ENCODE peak calls at places on chromosomes 6 and 20, in nine cellular contexts. D, F, O, S, B, I, R, V and Q are unnamed samples.

GRCh38 chr6:32815115-32815514 is 1.7 kb downstream of the HLA-DOB start:
- DNase-seq in V (no peak), F (no peak), S (no peak), I (no peak), D (no peak), B (no peak), R (no peak), O (no peak), Q (no peak)

GRCh38 chr20:4091332-4092135 is 76.2 kb upstream of the RNF24 start:
- DNase-seq in D (peak; percentile 39), F (peak; percentile 62), V (peak; percentile 14), R (peak; percentile 5), I (no peak), B (peak; percentile 63), S (peak; percentile 62), O (no peak), Q (peak; percentile 43)

GRCh38 chr6:54595844-54596243 is 250.7 kb upstream of the FAM83B start:
- DNase-seq in B (no peak), O (no peak), F (no peak), I (no peak), S (no peak), D (peak; percentile 52), V (no peak), R (no peak), Q (no peak)

GRCh38 chr20:51487076-51487475 is 55.4 kb downstream of the NFATC2 start:
- DNase-seq in F (no peak), B (no peak), S (no peak), D (no peak), O (no peak), R (no peak), I (no peak), V (no peak), Q (no peak)

GRCh38 chr6:15444881-15445280 is 199.0 kb downstream of the JARID2 start:
- DNase-seq in F (no peak), I (no peak), R (peak; percentile 69), D (no peak), S (peak; percentile 59), B (no peak), O (no peak), V (peak; percentile 8), Q (peak; percentile 62)

GRCh38 chr20:36043447-36043846 is 75.1 kb downstream of the CNBD2 start:
- DNase-seq in V (no peak), O (no peak), B (no peak), S (no peak), F (no peak), I (no peak), R (no peak), D (no peak), Q (no peak)

GRCh38 chr6:27178001-27178730 is 69.3 kb upstream of the PRSS16 start:
- DNase-seq in D (peak; percentile 79), B (no peak), V (peak; percentile 80), S (peak; percentile 40), O (no peak), F (peak; percentile 64), R (no peak), I (peak; percentile 61), Q (peak; percentile 56)

GRCh38 chr20:20362774-20363435 is 5.0 kb upstream of the INSM1 start:
- DNase-seq in V (no peak), F (no peak), S (no peak), O (no peak), B (no peak), D (no peak), I (no peak), R (peak; percentile 94), Q (peak; percentile 81)

GRCh38 chr20:34978092-34978744 is 22.6 kb downstream of the MYH7B start:
- DNase-seq in O (no peak), D (no peak), R (no peak), B (no peak), F (peak; percentile 30), I (no peak), S (no peak), V (no peak), Q (no peak)

GRCh38 chr20:18001131-18001921 is 32.5 kb downstream of the MGME1 start:
- DNase-seq in I (no peak), F (peak; percentile 73), S (no peak), D (peak; percentile 97), V (no peak), O (no peak), R (no peak), B (no peak), Q (peak; percentile 6)

GRCh38 chr6:169472786-169473416 is 219.3 kb upstream of the THBS2 start:
- DNase-seq in D (no peak), S (no peak), V (no peak), F (no peak), B (no peak), R (no peak), I (no peak), O (no peak), Q (no peak)

GRCh38 chr6:33320315-33321181 is 3.0 kb upstream of the ZBTB22 start:
- DNase-seq in F (peak; percentile 88), I (no peak), V (peak; percentile 34), R (no peak), S (no peak), O (no peak), B (no peak), D (peak; percentile 88), Q (no peak)

GRCh38 chr6:42766163-42766670 is 15.6 kb upstream of the BICRAL start:
- DNase-seq in S (no peak), F (no peak), V (no peak), I (no peak), D (peak; percentile 86), O (no peak), B (no peak), R (no peak), Q (no peak)

GRCh38 chr6:41352396-41352795 is 17.0 kb downstream of the NCR2 start:
- DNase-seq in F (no peak), I (no peak), D (no peak), B (no peak), V (no peak), R (peak; percentile 11), O (no peak), S (no peak), Q (no peak)

GRCh38 chr6:157381631-157382621 is 936 bp downstream of the ZDHHC14 start:
- DNase-seq in V (peak; percentile 50), D (peak; percentile 32), I (no peak), F (peak; percentile 78), R (no peak), O (no peak), B (peak; percentile 83), S (peak; percentile 12), Q (peak; percentile 55)

GRCh38 chr6:159609813-159610212 is 83.2 kb downstream of the SOD2 start:
- DNase-seq in I (no peak), F (no peak), R (no peak), V (no peak), B (no peak), S (no peak), O (no peak), D (no peak), Q (no peak)

GRCh38 chr6:160137989-160138835 is 16.6 kb downstream of the SLC22A1 start:
- DNase-seq in F (no peak), O (no peak), D (peak; percentile 65), I (peak; percentile 23), R (peak; percentile 1), S (peak; percentile 35), B (peak; percentile 60), V (peak; percentile 56), Q (peak; percentile 35)

GRCh38 chr20:5511930-5512329 is 195.2 kb upstream of the PROKR2 start:
- DNase-seq in S (no peak), O (no peak), D (no peak), F (no peak), V (no peak), B (no peak), R (no peak), I (no peak), Q (no peak)

GRCh38 chr6:38364775-38365174 is 275.0 kb downstream of the BTBD9 start:
- DNase-seq in O (no peak), I (no peak), S (no peak), R (no peak), D (peak; percentile 24), F (no peak), B (no peak), V (no peak), Q (no peak)

GRCh38 chr6:158506577-158506976 is 53.3 kb upstream of the TMEM181 start:
- DNase-seq in V (peak; percentile 9), D (no peak), F (no peak), R (no peak), B (peak; percentile 56), S (no peak), O (no peak), I (no peak), Q (peak; percentile 17)

GRCh38 chr20:4083103-4083864 is 67.9 kb upstream of the RNF24 start:
- DNase-seq in O (no peak), R (no peak), D (no peak), I (no peak), B (no peak), S (no peak), F (no peak), V (no peak), Q (no peak)

GRCh38 chr6:167094820-167095637 is 27.9 kb upstream of the CCR6 start:
- DNase-seq in B (no peak), R (no peak), D (no peak), S (no peak), I (peak; percentile 94), V (no peak), O (no peak), F (no peak), Q (no peak)

GRCh38 chr20:45834797-45835161 is 1.2 kb downstream of the SNX21 start:
- DNase-seq in D (no peak), I (no peak), S (no peak), R (no peak), O (no peak), F (peak; percentile 47), B (no peak), V (no peak), Q (no peak)

GRCh38 chr20:43544501-43544900 is 14.3 kb upstream of the SGK2 start:
- DNase-seq in I (no peak), V (no peak), B (no peak), O (no peak), R (no peak), F (no peak), D (no peak), S (no peak), Q (no peak)

GRCh38 chr20:4795394-4795793 is 73.7 kb downstream of the PRND start:
- DNase-seq in O (no peak), V (peak; percentile 72), I (no peak), B (peak; percentile 31), S (peak; percentile 50), F (no peak), D (peak; percentile 72), R (no peak), Q (no peak)

GRCh38 chr20:36112112-36112511 is 42.4 kb upstream of the EPB41L1 start:
- DNase-seq in F (no peak), D (no peak), S (no peak), O (no peak), R (no peak), V (no peak), B (no peak), I (no peak), Q (no peak)

GRCh38 chr20:63977392-63978276 is 1.8 kb downstream of the SAMD10 start:
- DNase-seq in O (no peak), I (no peak), S (no peak), D (peak; percentile 55), V (peak; percentile 78), F (peak; percentile 30), R (no peak), B (no peak), Q (no peak)

GRCh38 chr6:84618836-84619235 is 145.6 kb downstream of the TBX18 start:
- DNase-seq in D (peak; percentile 38), F (no peak), S (no peak), I (no peak), B (no peak), R (no peak), O (no peak), V (no peak), Q (no peak)

GRCh38 chr6:53306819-53307347 is 41.9 kb downstream of the ELOVL5 start:
- DNase-seq in S (no peak), F (no peak), O (no peak), B (no peak), V (peak; percentile 69), I (peak; percentile 79), D (peak; percentile 93), R (no peak), Q (no peak)

GRCh38 chr6:31737315-31738047 is 1.2 kb upstream of the CLIC1 start:
- DNase-seq in V (no peak), R (no peak), D (no peak), F (no peak), S (no peak), O (no peak), B (no peak), I (no peak), Q (no peak)

GRCh38 chr20:36645998-36646397 is at the start of gene SLA2:
- DNase-seq in V (no peak), R (no peak), D (no peak), I (no peak), O (no peak), F (peak; percentile 26), B (no peak), S (no peak), Q (no peak)